ENCODE peak calls at places on chromosomes 1 and 21, in eight cellular contexts. One of them, this sample, is unnamed.

GRCh38 chr1:57843760-57844159 is 419.9 kb upstream of the DAB1 start:
- DNase-seq in neural progenitor cell: no peak
- DNase-seq in HL-60: no peak
- DNase-seq in CD4-positive, alpha-beta memory T cell: no peak
- DNase-seq in activated T-cell treated with anti-CD3 and anti-CD28 coated beads, Interleukin-2, amount 50 U/mL, for 72 hours: no peak
- DNase-seq in NCI-H1930: no peak
- DNase-seq in EL: peak
- DNase-seq in GM03348: peak
- DNase-seq in this sample: no peak

GRCh38 chr1:80194221-80194620 is 1187.7 kb upstream of the ADGRL4 start:
- DNase-seq in CD4-positive, alpha-beta memory T cell: no peak
- DNase-seq in GM03348: no peak
- DNase-seq in EL: no peak
- DNase-seq in NCI-H1930: no peak
- DNase-seq in HL-60: no peak
- DNase-seq in neural progenitor cell: no peak
- DNase-seq in activated T-cell treated with anti-CD3 and anti-CD28 coated beads, Interleukin-2, amount 50 U/mL, for 72 hours: no peak
- DNase-seq in this sample: no peak

GRCh38 chr1:9763914-9764313 is 59.9 kb downstream of the CLSTN1 start:
- DNase-seq in neural progenitor cell: no peak
- DNase-seq in NCI-H1930: no peak
- DNase-seq in activated T-cell treated with anti-CD3 and anti-CD28 coated beads, Interleukin-2, amount 50 U/mL, for 72 hours: no peak
- DNase-seq in GM03348: no peak
- DNase-seq in EL: no peak
- DNase-seq in CD4-positive, alpha-beta memory T cell: no peak
- DNase-seq in HL-60: no peak
- DNase-seq in this sample: no peak

GRCh38 chr21:15624646-15625045 is 105.1 kb upstream of the USP25 start:
- DNase-seq in activated T-cell treated with anti-CD3 and anti-CD28 coated beads, Interleukin-2, amount 50 U/mL, for 72 hours: no peak
- DNase-seq in EL: no peak
- DNase-seq in NCI-H1930: no peak
- DNase-seq in GM03348: no peak
- DNase-seq in CD4-positive, alpha-beta memory T cell: no peak
- DNase-seq in HL-60: no peak
- DNase-seq in neural progenitor cell: no peak
- DNase-seq in this sample: no peak

GRCh38 chr1:114025609-114026401 is 46.5 kb downstream of the OLFML3 start:
- DNase-seq in HL-60: no peak
- DNase-seq in activated T-cell treated with anti-CD3 and anti-CD28 coated beads, Interleukin-2, amount 50 U/mL, for 72 hours: no peak
- DNase-seq in NCI-H1930: no peak
- DNase-seq in neural progenitor cell: no peak
- DNase-seq in GM03348: peak
- DNase-seq in EL: no peak
- DNase-seq in CD4-positive, alpha-beta memory T cell: no peak
- DNase-seq in this sample: no peak

GRCh38 chr1:236685917-236686814 is at the start of gene ACTN2:
- DNase-seq in neural progenitor cell: peak
- DNase-seq in HL-60: peak
- DNase-seq in activated T-cell treated with anti-CD3 and anti-CD28 coated beads, Interleukin-2, amount 50 U/mL, for 72 hours: peak
- DNase-seq in EL: peak
- DNase-seq in NCI-H1930: peak
- DNase-seq in CD4-positive, alpha-beta memory T cell: peak
- DNase-seq in GM03348: peak
- DNase-seq in this sample: peak

GRCh38 chr1:183281039-183281438 is 95.0 kb downstream of the LAMC2 start:
- DNase-seq in NCI-H1930: no peak
- DNase-seq in neural progenitor cell: peak
- DNase-seq in EL: peak
- DNase-seq in GM03348: peak
- DNase-seq in CD4-positive, alpha-beta memory T cell: no peak
- DNase-seq in activated T-cell treated with anti-CD3 and anti-CD28 coated beads, Interleukin-2, amount 50 U/mL, for 72 hours: no peak
- DNase-seq in HL-60: peak
- DNase-seq in this sample: no peak

GRCh38 chr1:119814288-119814687 is 3.0 kb upstream of the REG4 start:
- DNase-seq in NCI-H1930: no peak
- DNase-seq in activated T-cell treated with anti-CD3 and anti-CD28 coated beads, Interleukin-2, amount 50 U/mL, for 72 hours: no peak
- DNase-seq in EL: no peak
- DNase-seq in HL-60: no peak
- DNase-seq in neural progenitor cell: no peak
- DNase-seq in CD4-positive, alpha-beta memory T cell: no peak
- DNase-seq in GM03348: no peak
- DNase-seq in this sample: no peak

GRCh38 chr21:14591882-14592281 is 45.8 kb upstream of the SAMSN1 start:
- DNase-seq in activated T-cell treated with anti-CD3 and anti-CD28 coated beads, Interleukin-2, amount 50 U/mL, for 72 hours: peak
- DNase-seq in GM03348: no peak
- DNase-seq in HL-60: peak
- DNase-seq in NCI-H1930: no peak
- DNase-seq in EL: peak
- DNase-seq in CD4-positive, alpha-beta memory T cell: no peak
- DNase-seq in neural progenitor cell: no peak
- DNase-seq in this sample: no peak

This sample was measured in progenitor cell of endocrine pancreas.